ENCODE peak calls at places on chromosomes 16 and 17, in ten cellular contexts. One of them, this sample, is unnamed. For H3K4me1, the result is how much of the 10 kb centered on the place peaks cover.

GRCh38 chr16:74446866-74447265 is 25.6 kb upstream of the CLEC18B start:
- DNase-seq in upper lobe of right lung: no peak
- DNase-seq in right cardiac atrium: no peak
- DNase-seq in osteoblast: no peak
- DNase-seq in H9: no peak
- DNase-seq in neuronal stem cell: no peak
- DNase-seq in effector memory CD4-positive, alpha-beta T cell: no peak
- DNase-seq in upper lobe of left lung: no peak
- DNase-seq in transverse colon: no peak
- DNase-seq in mammary epithelial cell: no peak
- DNase-seq in this sample: no peak

GRCh38 chr16:4461250-4462085 is 13.0 kb downstream of the NMRAL1 start:
- DNase-seq in upper lobe of right lung: no peak
- DNase-seq in right cardiac atrium: no peak
- DNase-seq in osteoblast: no peak
- DNase-seq in H9: peak
- DNase-seq in neuronal stem cell: no peak
- DNase-seq in effector memory CD4-positive, alpha-beta T cell: no peak
- DNase-seq in upper lobe of left lung: peak
- DNase-seq in transverse colon: no peak
- DNase-seq in mammary epithelial cell: no peak
- DNase-seq in this sample: no peak

GRCh38 chr16:88013091-88013609 is 61.9 kb downstream of the BANP start:
- DNase-seq in upper lobe of right lung: no peak
- DNase-seq in right cardiac atrium: no peak
- DNase-seq in osteoblast: peak
- DNase-seq in H9: no peak
- DNase-seq in neuronal stem cell: no peak
- DNase-seq in effector memory CD4-positive, alpha-beta T cell: no peak
- DNase-seq in upper lobe of left lung: peak
- DNase-seq in transverse colon: peak
- DNase-seq in mammary epithelial cell: no peak
- DNase-seq in this sample: peak

GRCh38 chr16:31181102-31181830 is 1.3 kb downstream of the FUS start:
- DNase-seq in upper lobe of right lung: peak
- DNase-seq in right cardiac atrium: peak
- DNase-seq in osteoblast: peak
- DNase-seq in H9: no peak
- DNase-seq in neuronal stem cell: peak
- DNase-seq in effector memory CD4-positive, alpha-beta T cell: no peak
- DNase-seq in upper lobe of left lung: no peak
- DNase-seq in transverse colon: peak
- DNase-seq in mammary epithelial cell: peak
- DNase-seq in this sample: peak

GRCh38 chr17:67558740-67559380 is 158.9 kb upstream of the NOL11 start:
- DNase-seq in upper lobe of right lung: no peak
- DNase-seq in right cardiac atrium: no peak
- DNase-seq in osteoblast: peak
- DNase-seq in H9: no peak
- DNase-seq in neuronal stem cell: no peak
- DNase-seq in effector memory CD4-positive, alpha-beta T cell: no peak
- DNase-seq in upper lobe of left lung: no peak
- DNase-seq in transverse colon: no peak
- DNase-seq in mammary epithelial cell: peak
- DNase-seq in this sample: peak

GRCh38 chr17:40432864-40433528 is 10.3 kb upstream of the IGFBP4 start:
- DNase-seq in upper lobe of right lung: peak
- DNase-seq in right cardiac atrium: peak
- DNase-seq in osteoblast: peak
- DNase-seq in H9: peak
- DNase-seq in neuronal stem cell: no peak
- DNase-seq in effector memory CD4-positive, alpha-beta T cell: no peak
- DNase-seq in upper lobe of left lung: no peak
- DNase-seq in transverse colon: peak
- DNase-seq in mammary epithelial cell: no peak
- DNase-seq in this sample: no peak

GRCh38 chr17:6627019-6627418 is 13.5 kb downstream of the KIAA0753 start:
- DNase-seq in upper lobe of right lung: no peak
- DNase-seq in right cardiac atrium: no peak
- DNase-seq in osteoblast: no peak
- DNase-seq in H9: no peak
- DNase-seq in neuronal stem cell: no peak
- DNase-seq in effector memory CD4-positive, alpha-beta T cell: no peak
- DNase-seq in upper lobe of left lung: no peak
- DNase-seq in transverse colon: no peak
- DNase-seq in mammary epithelial cell: no peak
- DNase-seq in this sample: peak

GRCh38 chr17:51487947-51488346 is 227.6 kb downstream of the UTP18 start:
- DNase-seq in upper lobe of right lung: no peak
- DNase-seq in right cardiac atrium: no peak
- DNase-seq in osteoblast: no peak
- DNase-seq in H9: peak
- DNase-seq in neuronal stem cell: peak
- DNase-seq in effector memory CD4-positive, alpha-beta T cell: no peak
- DNase-seq in upper lobe of left lung: no peak
- DNase-seq in transverse colon: no peak
- DNase-seq in mammary epithelial cell: peak
- DNase-seq in this sample: no peak

GRCh38 chr17:69314246-69315030 is 12.5 kb downstream of the ABCA5 start:
- DNase-seq in upper lobe of right lung: no peak
- DNase-seq in right cardiac atrium: no peak
- DNase-seq in osteoblast: no peak
- DNase-seq in H9: no peak
- DNase-seq in neuronal stem cell: peak
- DNase-seq in effector memory CD4-positive, alpha-beta T cell: no peak
- DNase-seq in upper lobe of left lung: no peak
- DNase-seq in transverse colon: no peak
- DNase-seq in mammary epithelial cell: no peak
- DNase-seq in this sample: no peak

GRCh38 chr16:5319799-5320198 is 222.2 kb upstream of the EEF2KMT start:
- DNase-seq in upper lobe of right lung: no peak
- DNase-seq in right cardiac atrium: no peak
- DNase-seq in osteoblast: no peak
- DNase-seq in H9: no peak
- DNase-seq in neuronal stem cell: no peak
- DNase-seq in effector memory CD4-positive, alpha-beta T cell: no peak
- DNase-seq in upper lobe of left lung: no peak
- DNase-seq in transverse colon: no peak
- DNase-seq in mammary epithelial cell: no peak
- DNase-seq in this sample: no peak

GRCh38 chr17:71068351-71068750 is 899.0 kb downstream of the KCNJ2 start:
- DNase-seq in upper lobe of right lung: no peak
- DNase-seq in right cardiac atrium: no peak
- DNase-seq in osteoblast: no peak
- DNase-seq in H9: no peak
- DNase-seq in neuronal stem cell: no peak
- DNase-seq in effector memory CD4-positive, alpha-beta T cell: no peak
- DNase-seq in upper lobe of left lung: no peak
- DNase-seq in transverse colon: no peak
- DNase-seq in mammary epithelial cell: no peak
- DNase-seq in this sample: no peak

GRCh38 chr17:29584452-29585079 is 4.9 kb downstream of the GIT1 start:
- DNase-seq in upper lobe of right lung: peak
- DNase-seq in right cardiac atrium: peak
- DNase-seq in osteoblast: peak
- DNase-seq in H9: no peak
- DNase-seq in neuronal stem cell: no peak
- DNase-seq in effector memory CD4-positive, alpha-beta T cell: no peak
- DNase-seq in upper lobe of left lung: no peak
- DNase-seq in transverse colon: no peak
- DNase-seq in mammary epithelial cell: no peak
- DNase-seq in this sample: no peak
- H3K4me1 ChIP-seq in upper lobe of right lung: under half
- H3K4me1 ChIP-seq in right cardiac atrium: under half
- H3K4me1 ChIP-seq in osteoblast: under half
- H3K4me1 ChIP-seq in H9: under half
- H3K4me1 ChIP-seq in neuronal stem cell: under half
- H3K4me1 ChIP-seq in effector memory CD4-positive, alpha-beta T cell: under half
- H3K4me1 ChIP-seq in upper lobe of left lung: half or more
- H3K4me1 ChIP-seq in transverse colon: under half
- H3K4me1 ChIP-seq in mammary epithelial cell: half or more
- H3K4me1 ChIP-seq in this sample: under half

DNA sequence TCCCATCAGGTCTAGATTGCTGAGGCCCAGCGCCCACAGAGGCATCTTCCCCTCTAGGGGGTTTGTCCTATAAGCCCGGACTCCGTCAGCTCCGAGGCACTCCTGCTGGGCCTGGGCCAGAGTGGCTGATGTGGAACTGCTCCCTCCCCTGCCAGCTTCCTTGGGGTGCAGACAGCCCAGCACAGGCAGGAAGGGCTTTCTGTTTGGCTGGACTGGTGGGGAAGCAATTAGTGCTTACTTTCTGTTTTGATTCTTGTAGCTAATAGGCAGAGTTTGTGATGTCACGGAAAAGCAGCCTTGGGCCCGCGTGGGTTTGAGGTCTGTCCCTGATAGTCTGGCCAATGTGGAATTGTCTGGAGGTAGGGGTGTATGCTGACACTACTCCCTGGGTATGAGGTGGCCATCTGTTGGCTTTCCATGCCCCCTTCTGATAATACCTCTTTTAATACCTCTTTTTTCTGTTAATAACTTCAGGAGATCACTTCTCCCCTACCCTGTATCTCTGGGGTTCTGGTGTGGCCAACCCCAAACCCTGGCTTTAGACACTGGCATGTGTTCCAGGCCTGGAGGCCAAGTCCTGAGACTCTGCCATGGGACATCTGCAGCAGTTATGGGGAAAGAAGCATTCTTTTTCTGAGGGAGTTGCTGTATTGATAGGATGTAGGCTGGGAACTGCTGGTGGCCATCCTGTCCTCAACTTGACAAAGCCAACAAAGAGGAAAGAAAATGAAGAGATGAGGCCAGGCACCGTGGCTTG is 190.9 kb downstream of the RAB11FIP4 start:
- DNase-seq in upper lobe of right lung: peak
- DNase-seq in right cardiac atrium: peak
- DNase-seq in osteoblast: peak
- DNase-seq in H9: peak
- DNase-seq in neuronal stem cell: no peak
- DNase-seq in effector memory CD4-positive, alpha-beta T cell: no peak
- DNase-seq in upper lobe of left lung: peak
- DNase-seq in transverse colon: peak
- DNase-seq in mammary epithelial cell: no peak
- DNase-seq in this sample: no peak
- H3K4me1 ChIP-seq in upper lobe of right lung: under half
- H3K4me1 ChIP-seq in right cardiac atrium: under half
- H3K4me1 ChIP-seq in osteoblast: half or more
- H3K4me1 ChIP-seq in H9: under half
- H3K4me1 ChIP-seq in neuronal stem cell: under half
- H3K4me1 ChIP-seq in effector memory CD4-positive, alpha-beta T cell: under half
- H3K4me1 ChIP-seq in upper lobe of left lung: under half
- H3K4me1 ChIP-seq in transverse colon: under half
- H3K4me1 ChIP-seq in mammary epithelial cell: under half
- H3K4me1 ChIP-seq in this sample: under half

GRCh38 chr17:2058521-2059124 is 3.7 kb downstream of the HIC1 start:
- DNase-seq in upper lobe of right lung: peak
- DNase-seq in right cardiac atrium: peak
- DNase-seq in osteoblast: peak
- DNase-seq in H9: peak
- DNase-seq in neuronal stem cell: no peak
- DNase-seq in effector memory CD4-positive, alpha-beta T cell: peak
- DNase-seq in upper lobe of left lung: peak
- DNase-seq in transverse colon: peak
- DNase-seq in mammary epithelial cell: no peak
- DNase-seq in this sample: no peak

GRCh38 chr17:2057714-2058520 is 3.0 kb downstream of the HIC1 start:
- DNase-seq in upper lobe of right lung: no peak
- DNase-seq in right cardiac atrium: peak
- DNase-seq in osteoblast: peak
- DNase-seq in H9: peak
- DNase-seq in neuronal stem cell: no peak
- DNase-seq in effector memory CD4-positive, alpha-beta T cell: no peak
- DNase-seq in upper lobe of left lung: peak
- DNase-seq in transverse colon: no peak
- DNase-seq in mammary epithelial cell: no peak
- DNase-seq in this sample: no peak

GRCh38 chr17:2059837-2060658 is 5.1 kb downstream of the HIC1 start:
- DNase-seq in upper lobe of right lung: no peak
- DNase-seq in right cardiac atrium: no peak
- DNase-seq in osteoblast: peak
- DNase-seq in H9: no peak
- DNase-seq in neuronal stem cell: no peak
- DNase-seq in effector memory CD4-positive, alpha-beta T cell: no peak
- DNase-seq in upper lobe of left lung: no peak
- DNase-seq in transverse colon: no peak
- DNase-seq in mammary epithelial cell: no peak
- DNase-seq in this sample: no peak

GRCh38 chr17:2060681-2061440 is 6.0 kb downstream of the HIC1 start:
- DNase-seq in upper lobe of right lung: no peak
- DNase-seq in right cardiac atrium: peak
- DNase-seq in osteoblast: peak
- DNase-seq in H9: no peak
- DNase-seq in neuronal stem cell: no peak
- DNase-seq in effector memory CD4-positive, alpha-beta T cell: no peak
- DNase-seq in upper lobe of left lung: peak
- DNase-seq in transverse colon: no peak
- DNase-seq in mammary epithelial cell: no peak
- DNase-seq in this sample: no peak

GRCh38 chr17:2059125-2059836 is 4.4 kb downstream of the HIC1 start:
- DNase-seq in upper lobe of right lung: no peak
- DNase-seq in right cardiac atrium: peak
- DNase-seq in osteoblast: peak
- DNase-seq in H9: peak
- DNase-seq in neuronal stem cell: no peak
- DNase-seq in effector memory CD4-positive, alpha-beta T cell: no peak
- DNase-seq in upper lobe of left lung: peak
- DNase-seq in transverse colon: no peak
- DNase-seq in mammary epithelial cell: no peak
- DNase-seq in this sample: no peak
- H3K4me1 ChIP-seq in upper lobe of right lung: half or more
- H3K4me1 ChIP-seq in right cardiac atrium: under half
- H3K4me1 ChIP-seq in osteoblast: under half
- H3K4me1 ChIP-seq in H9: under half
- H3K4me1 ChIP-seq in neuronal stem cell: under half
- H3K4me1 ChIP-seq in effector memory CD4-positive, alpha-beta T cell: under half
- H3K4me1 ChIP-seq in upper lobe of left lung: half or more
- H3K4me1 ChIP-seq in transverse colon: half or more
- H3K4me1 ChIP-seq in mammary epithelial cell: under half
- H3K4me1 ChIP-seq in this sample: under half

GRCh38 chr16:72812651-72813050 is 235.3 kb downstream of the ZFHX3 start:
- DNase-seq in upper lobe of right lung: no peak
- DNase-seq in right cardiac atrium: no peak
- DNase-seq in osteoblast: peak
- DNase-seq in H9: no peak
- DNase-seq in neuronal stem cell: no peak
- DNase-seq in effector memory CD4-positive, alpha-beta T cell: no peak
- DNase-seq in upper lobe of left lung: no peak
- DNase-seq in transverse colon: no peak
- DNase-seq in mammary epithelial cell: no peak
- DNase-seq in this sample: no peak
- H3K4me1 ChIP-seq in upper lobe of right lung: under half
- H3K4me1 ChIP-seq in right cardiac atrium: under half
- H3K4me1 ChIP-seq in osteoblast: under half
- H3K4me1 ChIP-seq in H9: under half
- H3K4me1 ChIP-seq in neuronal stem cell: under half
- H3K4me1 ChIP-seq in effector memory CD4-positive, alpha-beta T cell: under half
- H3K4me1 ChIP-seq in upper lobe of left lung: under half
- H3K4me1 ChIP-seq in transverse colon: under half
- H3K4me1 ChIP-seq in mammary epithelial cell: under half
- H3K4me1 ChIP-seq in this sample: under half

GRCh38 chr17:44769230-44769629 is 10.4 kb downstream of the ADAM11 start:
- DNase-seq in upper lobe of right lung: no peak
- DNase-seq in right cardiac atrium: peak
- DNase-seq in osteoblast: peak
- DNase-seq in H9: no peak
- DNase-seq in neuronal stem cell: no peak
- DNase-seq in effector memory CD4-positive, alpha-beta T cell: no peak
- DNase-seq in upper lobe of left lung: peak
- DNase-seq in transverse colon: no peak
- DNase-seq in mammary epithelial cell: no peak
- DNase-seq in this sample: no peak
- H3K4me1 ChIP-seq in upper lobe of right lung: under half
- H3K4me1 ChIP-seq in right cardiac atrium: under half
- H3K4me1 ChIP-seq in osteoblast: under half
- H3K4me1 ChIP-seq in H9: under half
- H3K4me1 ChIP-seq in neuronal stem cell: under half
- H3K4me1 ChIP-seq in effector memory CD4-positive, alpha-beta T cell: under half
- H3K4me1 ChIP-seq in upper lobe of left lung: under half
- H3K4me1 ChIP-seq in transverse colon: under half
- H3K4me1 ChIP-seq in mammary epithelial cell: under half
- H3K4me1 ChIP-seq in this sample: under half